ENCODE peak calls at places on chromosomes 7 and 10, in seven cellular contexts. H is pancreas, A is astrocyte, G is PC-3, W is OCI-LY7, C is MM.1S, T is keratinocyte. Z is an unnamed sample. For H3K4me1, the result is how much of the 10 kb centered on the place peaks cover.

GRCh38 chr10:15439381-15439837 is 68.3 kb upstream of the FAM171A1 start:
- DNase-seq in H (no peak), A (no peak), G (no peak), W (no peak), C (no peak), T (no peak), Z (no peak)

GRCh38 chr10:55374060-55374459 is 573.0 kb upstream of the PCDH15 start:
- DNase-seq in H (no peak), A (no peak), G (no peak), W (no peak), C (no peak), T (no peak), Z (no peak)

GRCh38 chr7:53800746-53801145 is 741.4 kb upstream of the VSTM2A start:
- DNase-seq in H (no peak), A (no peak), G (peak), W (no peak), C (no peak), T (no peak), Z (no peak)

GRCh38 chr7:3722396-3722846 is 421.4 kb downstream of the SDK1 start:
- DNase-seq in H (no peak), A (peak), G (no peak), W (peak), C (no peak), T (no peak), Z (no peak)

GRCh38 chr10:64070241-64070640 is 549.0 kb downstream of the REEP3 start:
- DNase-seq in H (no peak), A (no peak), G (no peak), W (no peak), C (no peak), T (no peak), Z (no peak)

GRCh38 chr10:72834183-72834825 is 59.2 kb upstream of the OIT3 start:
- DNase-seq in H (no peak), A (peak), G (peak), W (peak), C (peak), T (no peak), Z (peak)

GRCh38 chr7:4297165-4297842 is 384.8 kb upstream of the FOXK1 start:
- DNase-seq in H (no peak), A (no peak), G (no peak), W (no peak), C (no peak), T (no peak), Z (no peak)

GRCh38 chr10:122878799-122879338 is 512 bp downstream of the FAM24B start:
- DNase-seq in H (peak), A (no peak), G (peak), W (peak), C (no peak), T (no peak), Z (no peak)

GRCh38 chr7:11191574-11192220 is 218.0 kb downstream of the PHF14 start:
- DNase-seq in H (no peak), A (no peak), G (no peak), W (no peak), C (no peak), T (no peak), Z (no peak)

GRCh38 chr7:79709574-79710409 is 256.3 kb upstream of the MAGI2 start:
- DNase-seq in H (no peak), A (peak), G (peak), W (no peak), C (no peak), T (no peak), Z (no peak)

GRCh38 chr10:70232859-70233108 is 445 bp downstream of the PPA1 start:
- DNase-seq in H (no peak), A (no peak), G (no peak), W (no peak), C (no peak), T (no peak), Z (no peak)

GRCh38 chr7:77409005-77409738 is 7.0 kb downstream of the GSAP start:
- DNase-seq in H (no peak), A (peak), G (peak), W (no peak), C (no peak), T (peak), Z (no peak)

GRCh38 chr10:125407000-125407502 is 246.7 kb upstream of the CTBP2 start:
- DNase-seq in H (peak), A (peak), G (peak), W (no peak), C (no peak), T (peak), Z (no peak)

GRCh38 chr10:38127812-38128211 is 33.7 kb downstream of the ZNF37A start:
- DNase-seq in H (no peak), A (no peak), G (no peak), W (no peak), C (no peak), T (no peak), Z (no peak)

DNA sequence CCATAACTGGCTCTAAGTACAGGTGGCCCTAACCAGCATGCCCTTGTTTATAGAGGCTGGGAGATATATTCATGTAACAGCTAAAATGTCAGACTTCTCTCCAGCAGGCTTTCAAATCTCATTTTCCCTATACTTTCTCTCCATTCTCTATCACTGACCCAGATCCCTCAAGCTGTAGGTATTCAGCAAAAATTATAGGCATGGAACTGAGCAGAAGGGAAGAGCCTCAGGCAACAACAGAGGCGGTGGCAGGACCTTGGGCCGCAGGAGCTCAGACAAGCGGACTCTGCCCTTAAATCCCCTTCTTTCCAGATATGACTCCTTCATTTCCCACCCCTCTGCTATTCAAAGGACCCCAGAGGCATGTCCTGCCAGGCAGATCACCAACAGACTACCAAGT is 417.4 kb downstream of the PLXNA4 start:
- DNase-seq in H (no peak), A (no peak), G (no peak), W (no peak), C (no peak), T (no peak), Z (no peak)
- H3K4me1 ChIP-seq in H (under half), A (under half), G (under half), W (under half), C (under half), T (under half), Z (under half)

DNA sequence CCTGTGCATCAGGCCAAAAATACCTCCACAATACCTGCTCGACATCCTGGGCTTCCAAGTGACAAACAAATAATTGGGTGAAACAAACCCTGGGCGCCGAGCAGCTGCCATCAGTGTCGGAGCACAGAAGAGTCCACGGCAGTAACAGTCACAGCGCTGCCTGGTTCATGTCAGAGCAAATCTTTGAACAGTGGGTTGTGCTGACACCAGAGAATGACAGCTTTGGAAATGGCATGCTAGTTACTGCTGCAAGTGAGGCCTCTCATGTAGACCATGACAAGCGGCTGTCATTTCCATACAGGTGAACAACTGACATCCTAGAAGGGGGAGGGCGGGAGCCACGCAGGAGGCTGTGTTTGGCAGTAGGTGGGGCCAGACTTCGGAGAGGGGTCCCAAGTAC is 420.5 kb upstream of the GALNT17 start:
- DNase-seq in H (no peak), A (no peak), G (no peak), W (no peak), C (no peak), T (no peak), Z (no peak)
- H3K4me1 ChIP-seq in H (under half), A (under half), G (under half), W (under half), C (under half), T (under half), Z (under half)

GRCh38 chr7:130372402-130372801 is 7.9 kb upstream of the CPA1 start:
- DNase-seq in H (no peak), A (no peak), G (no peak), W (no peak), C (no peak), T (no peak), Z (no peak)
- H3K4me1 ChIP-seq in H (under half), A (under half), G (under half), W (under half), C (under half), T (half or more), Z (under half)

DNA sequence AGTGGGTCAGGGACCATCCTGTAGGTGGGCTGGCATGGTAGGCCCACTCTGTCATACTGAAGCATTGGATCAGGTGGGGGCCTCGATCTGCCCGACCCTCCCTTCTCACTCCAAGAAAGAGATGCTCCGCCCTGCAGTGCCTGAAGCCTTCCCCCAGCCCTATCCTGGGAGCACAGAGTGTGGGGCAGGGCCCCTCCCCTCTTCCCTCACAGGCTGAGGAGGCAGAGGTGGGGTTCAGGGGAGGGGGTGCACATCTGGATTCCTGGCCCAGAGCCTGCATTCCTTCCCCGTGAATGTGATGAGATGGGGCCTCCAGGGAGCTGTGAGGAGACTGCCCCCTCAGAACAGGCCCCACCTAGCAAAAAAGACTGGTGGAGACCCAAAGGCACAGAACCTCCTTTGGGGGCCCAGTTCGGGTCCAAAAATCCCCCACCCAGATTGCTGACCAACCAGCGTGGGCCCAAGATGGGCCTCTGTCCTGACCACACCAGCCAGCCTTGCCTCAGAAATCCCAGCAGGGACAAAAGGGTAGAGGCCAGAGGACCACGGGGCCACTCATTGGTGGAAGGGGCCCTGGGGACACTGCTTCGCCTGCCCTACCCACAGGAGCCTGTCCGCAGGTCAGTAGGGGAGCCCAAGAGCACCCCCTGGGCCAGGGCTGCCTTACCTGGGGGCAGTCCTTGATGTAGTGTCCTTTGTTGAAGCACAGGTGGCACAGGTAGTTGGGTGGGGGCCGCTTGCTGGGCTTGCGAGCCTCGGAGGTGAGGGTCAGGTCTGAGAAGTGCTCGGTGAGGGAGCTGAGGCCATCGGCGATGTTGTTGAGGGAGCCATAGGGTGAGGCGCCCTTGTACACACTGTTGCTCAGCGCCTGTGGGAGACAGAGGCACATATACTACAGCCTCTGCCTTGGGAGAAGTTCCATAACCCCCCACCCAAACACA is 13.3 kb downstream of the ZCCHC24 start:
- DNase-seq in H (no peak), A (no peak), G (no peak), W (no peak), C (no peak), T (no peak), Z (no peak)
- H3K4me1 ChIP-seq in H (under half), A (under half), G (under half), W (under half), C (under half), T (under half), Z (under half)

GRCh38 chr10:114357591-114357990 is 46.7 kb downstream of the AFAP1L2 start:
- DNase-seq in H (no peak), A (no peak), G (no peak), W (no peak), C (no peak), T (no peak), Z (no peak)
- H3K4me1 ChIP-seq in H (under half), A (under half), G (under half), W (under half), C (under half), T (under half), Z (under half)

GRCh38 chr10:8073696-8074416 is 19.4 kb downstream of the GATA3 start:
- DNase-seq in H (no peak), A (peak), G (no peak), W (no peak), C (no peak), T (no peak), Z (no peak)
- H3K4me1 ChIP-seq in H (under half), A (under half), G (under half), W (under half), C (under half), T (under half), Z (under half)

GRCh38 chr10:29840516-29841276 is 205.9 kb upstream of the SVIL start:
- DNase-seq in H (no peak), A (no peak), G (no peak), W (no peak), C (no peak), T (no peak), Z (no peak)

GRCh38 chr10:29845166-29845565 is 210.4 kb upstream of the SVIL start:
- DNase-seq in H (no peak), A (no peak), G (no peak), W (no peak), C (no peak), T (no peak), Z (no peak)

GRCh38 chr10:29839826-29840515 is 205.2 kb upstream of the SVIL start:
- DNase-seq in H (peak), A (no peak), G (no peak), W (no peak), C (no peak), T (peak), Z (peak)

GRCh38 chr10:29843143-29843542 is 208.4 kb upstream of the SVIL start:
- DNase-seq in H (no peak), A (no peak), G (no peak), W (no peak), C (no peak), T (no peak), Z (no peak)

DNA sequence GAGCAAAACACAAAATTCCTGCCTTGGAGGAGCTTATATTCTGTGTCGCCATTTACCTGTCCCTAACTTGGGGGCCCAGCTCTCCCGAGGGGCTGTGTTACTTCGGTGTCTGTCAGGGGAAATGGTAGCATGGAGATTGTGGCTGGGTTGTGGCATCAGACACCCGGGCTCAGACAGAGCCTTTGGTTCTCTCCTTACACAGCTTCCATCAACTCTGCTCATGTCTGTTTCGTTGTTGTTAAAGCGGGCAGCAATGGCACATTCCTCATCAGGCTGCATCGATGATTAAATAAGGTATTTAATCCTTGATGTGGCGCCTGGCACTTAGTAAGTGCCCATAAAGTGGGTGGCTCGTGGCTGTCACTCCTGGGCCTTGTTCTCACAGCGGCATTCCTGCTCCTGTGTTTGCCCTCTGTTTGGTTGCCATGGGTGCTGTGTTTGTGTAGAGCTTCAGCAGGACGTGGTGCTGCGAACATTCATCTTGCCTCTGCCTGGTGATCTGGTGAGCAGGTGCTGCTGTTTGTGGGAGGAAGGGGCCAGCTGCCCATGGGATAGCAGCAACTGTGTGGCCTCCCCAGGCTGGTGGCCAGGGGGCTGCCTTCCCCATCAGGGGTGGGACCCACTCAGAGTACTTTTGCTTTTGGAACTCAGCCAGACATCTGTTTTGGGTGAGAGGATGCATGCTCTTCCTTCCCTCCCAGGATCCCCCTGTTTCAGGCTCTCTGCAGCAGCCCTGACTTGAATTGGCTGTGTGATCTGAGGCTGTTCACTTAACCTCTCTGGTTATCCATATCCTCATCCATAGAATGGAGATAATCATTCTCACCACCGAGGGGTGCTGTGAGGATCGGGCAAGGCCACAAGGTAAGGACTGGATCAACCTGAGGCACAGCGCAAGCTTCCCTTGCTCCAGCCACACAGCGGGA is 207.2 kb upstream of the SVIL start:
- DNase-seq in H (peak), A (peak), G (peak), W (no peak), C (no peak), T (no peak), Z (peak)
- H3K4me1 ChIP-seq in H (under half), A (under half), G (under half), W (under half), C (under half), T (under half), Z (under half)